ENCODE peak calls at places on chromosomes 12 and 14, in seven cellular contexts. W, O, J, D, U, H and T are unnamed samples.

GRCh38 chr12:46523863-46524770 is 151.5 kb upstream of the SLC38A2 start:
- DNase-seq in W (no peak), O (peak; percentile 66), D (no peak), U (peak; percentile 87), J (peak; percentile 94), H (peak; percentile 27), T (peak; percentile 29)

GRCh38 chr12:59936546-59936945 is 340.7 kb downstream of the SLC16A7 start:
- DNase-seq in O (no peak), W (no peak), J (no peak), U (no peak), D (no peak), H (no peak), T (no peak)

GRCh38 chr14:35215110-35215872 is 76.9 kb upstream of the PSMA6 start:
- DNase-seq in D (no peak), O (no peak), J (peak; percentile 31), U (peak; percentile 66), W (peak; percentile 63), H (no peak), T (no peak)

GRCh38 chr12:132143328-132144071 is 619 bp downstream of the DDX51 start:
- DNase-seq in U (peak; percentile 28), O (no peak), J (no peak), W (peak; percentile 35), H (no peak), D (no peak), T (no peak)

GRCh38 chr12:3527181-3527580 is 36.2 kb downstream of the PRMT8 start:
- DNase-seq in O (no peak), H (no peak), U (peak; percentile 82), W (no peak), D (no peak), J (peak; percentile 90), T (no peak)

GRCh38 chr12:127559349-127560040 is 707.5 kb upstream of the TMEM132C start:
- DNase-seq in O (peak; percentile 50), H (no peak), U (peak; percentile 62), W (peak; percentile 75), J (peak; percentile 78), D (peak; percentile 4), T (peak; percentile 57)

GRCh38 chr14:78202976-78203375 is 32.8 kb downstream of the NRXN3 start:
- DNase-seq in H (no peak), D (peak; percentile 39), U (no peak), W (no peak), O (no peak), J (peak; percentile 16), T (peak; percentile 10)

GRCh38 chr12:11729008-11729407 is 79.5 kb downstream of the ETV6 start:
- DNase-seq in H (no peak), J (peak; percentile 56), O (no peak), D (no peak), W (no peak), U (no peak), T (no peak)

GRCh38 chr14:76929927-76930326 is 98.6 kb downstream of the IRF2BPL start:
- DNase-seq in J (peak; percentile 59), O (peak; percentile 57), D (no peak), W (peak; percentile 62), U (no peak), H (peak; percentile 42), T (no peak)

GRCh38 chr14:67432088-67432564 is 20.2 kb upstream of the PLEK2 start:
- DNase-seq in H (no peak), W (no peak), O (no peak), D (no peak), J (no peak), U (no peak), T (peak; percentile 44)

GRCh38 chr14:96797188-96797942 is at the start of gene VRK1:
- DNase-seq in U (peak; percentile 96), O (peak; percentile 97), D (peak; percentile 99), W (peak; percentile 98), J (peak; percentile 97), H (peak; percentile 93), T (peak; percentile 97)

GRCh38 chr14:91649930-91650329 is 82.0 kb downstream of the CATSPERB start:
- DNase-seq in U (peak; percentile 55), W (peak; percentile 51), J (peak; percentile 27), O (no peak), H (no peak), D (no peak), T (no peak)

GRCh38 chr14:23174266-23174665 is 9.2 kb downstream of the SLC7A8 start:
- DNase-seq in D (no peak), O (no peak), J (peak; percentile 73), U (no peak), W (no peak), H (no peak), T (no peak)

GRCh38 chr12:56931474-56931978 is 2.7 kb downstream of the SDR9C7 start:
- DNase-seq in W (peak; percentile 69), J (peak; percentile 57), U (peak; percentile 14), H (no peak), D (no peak), O (no peak), T (peak; percentile 32)

GRCh38 chr12:14961466-14962155 is at the start of gene ARHGDIB:
- DNase-seq in W (peak; percentile 34), U (peak; percentile 68), J (no peak), D (no peak), H (peak; percentile 61), O (peak; percentile 73), T (no peak)

GRCh38 chr12:71684081-71684480 is 1.8 kb upstream of the TMEM19 start:
- DNase-seq in H (no peak), O (no peak), J (no peak), D (no peak), U (no peak), W (peak; percentile 34), T (no peak)

GRCh38 chr14:75286313-75286712 is 7.7 kb downstream of the FOS start:
- DNase-seq in O (no peak), W (peak; percentile 41), U (no peak), J (no peak), D (no peak), H (no peak), T (peak; percentile 67)

GRCh38 chr14:20707622-20708021 is 19.1 kb downstream of the ANG start:
- DNase-seq in O (no peak), U (peak; percentile 27), W (no peak), D (no peak), J (peak; percentile 32), H (no peak), T (peak; percentile 12)

GRCh38 chr12:71193041-71193440 is 35.2 kb upstream of the TSPAN8 start:
- DNase-seq in H (no peak), W (no peak), D (no peak), O (no peak), J (no peak), U (no peak), T (no peak)

GRCh38 chr12:101781834-101782543 is 42.7 kb upstream of the SYCP3 start:
- DNase-seq in W (no peak), H (no peak), J (no peak), O (no peak), U (no peak), D (no peak), T (no peak)

GRCh38 chr12:69059465-69060457 is 126.8 kb upstream of the CPM start:
- DNase-seq in D (no peak), J (peak; percentile 94), O (peak; percentile 50), U (peak; percentile 53), H (no peak), W (no peak), T (no peak)

GRCh38 chr12:119512772-119513497 is 80.6 kb upstream of the TMEM233 start:
- DNase-seq in O (no peak), J (no peak), U (peak; percentile 28), H (no peak), W (peak; percentile 79), D (no peak), T (no peak)